ENCODE peak calls at places on chromosomes 7 and 10, in nine cellular contexts. One of them, this sample, is unnamed.

GRCh38 chr7:8035647-8036518 is 67.3 kb downstream of the GLCCI1 start:
- DNase-seq in AG20443: peak; percentile 23
- DNase-seq in AML-193: peak; percentile 53
- DNase-seq in adrenal gland: no peak
- DNase-seq in transverse colon: no peak
- DNase-seq in dorsolateral prefrontal cortex: no peak
- DNase-seq in CD8-positive, alpha-beta T cell: peak; percentile 52
- DNase-seq in NAMALWA: peak; percentile 77
- DNase-seq in A172: peak; percentile 8
- DNase-seq in this sample: peak; percentile 58

GRCh38 chr10:122861724-122862161 is 16.1 kb upstream of the CUZD1 start:
- DNase-seq in CD8-positive, alpha-beta T cell: no peak
- DNase-seq in A172: peak; percentile 37
- DNase-seq in transverse colon: no peak
- DNase-seq in adrenal gland: no peak
- DNase-seq in dorsolateral prefrontal cortex: no peak
- DNase-seq in AG20443: peak; percentile 63
- DNase-seq in AML-193: no peak
- DNase-seq in NAMALWA: no peak
- DNase-seq in this sample: no peak

GRCh38 chr7:114085592-114086490 is 167.0 kb upstream of the PPP1R3A start:
- DNase-seq in adrenal gland: peak; percentile 74
- DNase-seq in A172: peak; percentile 4
- DNase-seq in CD8-positive, alpha-beta T cell: no peak
- DNase-seq in NAMALWA: no peak
- DNase-seq in AG20443: peak; percentile 79
- DNase-seq in AML-193: no peak
- DNase-seq in dorsolateral prefrontal cortex: no peak
- DNase-seq in transverse colon: peak; percentile 90
- DNase-seq in this sample: peak; percentile 16

GRCh38 chr7:149195180-149196150 is at the start of gene ZNF282:
- DNase-seq in CD8-positive, alpha-beta T cell: peak; percentile 77
- DNase-seq in NAMALWA: peak; percentile 86
- DNase-seq in AML-193: peak; percentile 78
- DNase-seq in dorsolateral prefrontal cortex: peak; percentile 86
- DNase-seq in adrenal gland: peak; percentile 91
- DNase-seq in A172: peak; percentile 86
- DNase-seq in transverse colon: peak; percentile 90
- DNase-seq in AG20443: peak; percentile 98
- DNase-seq in this sample: peak; percentile 68

GRCh38 chr7:30920584-30921539 is 9.2 kb downstream of the AQP1 start:
- DNase-seq in AML-193: no peak
- DNase-seq in AG20443: peak; percentile 81
- DNase-seq in transverse colon: peak; percentile 9
- DNase-seq in NAMALWA: no peak
- DNase-seq in CD8-positive, alpha-beta T cell: no peak
- DNase-seq in A172: peak; percentile 93
- DNase-seq in adrenal gland: peak; percentile 20
- DNase-seq in dorsolateral prefrontal cortex: peak; percentile 22
- DNase-seq in this sample: no peak

GRCh38 chr10:1295756-1296480 is 239.7 kb downstream of the WDR37 start:
- DNase-seq in dorsolateral prefrontal cortex: no peak
- DNase-seq in adrenal gland: no peak
- DNase-seq in CD8-positive, alpha-beta T cell: no peak
- DNase-seq in A172: no peak
- DNase-seq in NAMALWA: no peak
- DNase-seq in transverse colon: no peak
- DNase-seq in AG20443: no peak
- DNase-seq in AML-193: no peak
- DNase-seq in this sample: no peak

GRCh38 chr7:125661006-125661405 is 731.4 kb upstream of the POT1 start:
- DNase-seq in transverse colon: no peak
- DNase-seq in adrenal gland: no peak
- DNase-seq in NAMALWA: no peak
- DNase-seq in AML-193: no peak
- DNase-seq in AG20443: no peak
- DNase-seq in CD8-positive, alpha-beta T cell: no peak
- DNase-seq in dorsolateral prefrontal cortex: no peak
- DNase-seq in A172: no peak
- DNase-seq in this sample: no peak

GRCh38 chr10:7485267-7485601 is 74.4 kb upstream of the SFMBT2 start:
- DNase-seq in A172: no peak
- DNase-seq in AML-193: no peak
- DNase-seq in NAMALWA: no peak
- DNase-seq in AG20443: no peak
- DNase-seq in dorsolateral prefrontal cortex: no peak
- DNase-seq in adrenal gland: no peak
- DNase-seq in transverse colon: no peak
- DNase-seq in CD8-positive, alpha-beta T cell: no peak
- DNase-seq in this sample: peak; percentile 36

GRCh38 chr10:84478155-84478554 is 149.8 kb downstream of the CCSER2 start:
- DNase-seq in dorsolateral prefrontal cortex: no peak
- DNase-seq in NAMALWA: no peak
- DNase-seq in transverse colon: no peak
- DNase-seq in AG20443: no peak
- DNase-seq in CD8-positive, alpha-beta T cell: no peak
- DNase-seq in adrenal gland: peak; percentile 5
- DNase-seq in AML-193: no peak
- DNase-seq in A172: no peak
- DNase-seq in this sample: no peak

GRCh38 chr10:110350812-110351211 is 46.1 kb upstream of the SMNDC1 start:
- DNase-seq in A172: no peak
- DNase-seq in NAMALWA: no peak
- DNase-seq in AG20443: no peak
- DNase-seq in CD8-positive, alpha-beta T cell: no peak
- DNase-seq in dorsolateral prefrontal cortex: no peak
- DNase-seq in adrenal gland: no peak
- DNase-seq in AML-193: no peak
- DNase-seq in transverse colon: no peak
- DNase-seq in this sample: no peak

GRCh38 chr10:50927522-50928189 is 42.2 kb upstream of the A1CF start:
- DNase-seq in AML-193: no peak
- DNase-seq in adrenal gland: no peak
- DNase-seq in dorsolateral prefrontal cortex: no peak
- DNase-seq in transverse colon: no peak
- DNase-seq in A172: no peak
- DNase-seq in NAMALWA: no peak
- DNase-seq in AG20443: peak; percentile 22
- DNase-seq in CD8-positive, alpha-beta T cell: no peak
- DNase-seq in this sample: no peak

GRCh38 chr10:132397036-132397541 is at the start of gene PWWP2B:
- DNase-seq in AG20443: peak; percentile 84
- DNase-seq in adrenal gland: peak; percentile 67
- DNase-seq in dorsolateral prefrontal cortex: no peak
- DNase-seq in NAMALWA: peak; percentile 44
- DNase-seq in transverse colon: peak; percentile 72
- DNase-seq in A172: no peak
- DNase-seq in CD8-positive, alpha-beta T cell: peak; percentile 71
- DNase-seq in AML-193: no peak
- DNase-seq in this sample: peak; percentile 75

GRCh38 chr7:39651262-39651661 is 27.9 kb downstream of the RALA start:
- DNase-seq in AML-193: no peak
- DNase-seq in NAMALWA: no peak
- DNase-seq in adrenal gland: no peak
- DNase-seq in AG20443: peak; percentile 61
- DNase-seq in A172: no peak
- DNase-seq in transverse colon: no peak
- DNase-seq in dorsolateral prefrontal cortex: no peak
- DNase-seq in CD8-positive, alpha-beta T cell: no peak
- DNase-seq in this sample: no peak

GRCh38 chr10:124678566-124679240 is 65.5 kb downstream of the FAM53B start:
- DNase-seq in NAMALWA: no peak
- DNase-seq in CD8-positive, alpha-beta T cell: peak; percentile 75
- DNase-seq in transverse colon: no peak
- DNase-seq in dorsolateral prefrontal cortex: no peak
- DNase-seq in AML-193: no peak
- DNase-seq in AG20443: no peak
- DNase-seq in adrenal gland: no peak
- DNase-seq in A172: no peak
- DNase-seq in this sample: peak; percentile 77

GRCh38 chr10:86733260-86733671 is 23.2 kb upstream of the BMPR1A start:
- DNase-seq in dorsolateral prefrontal cortex: no peak
- DNase-seq in NAMALWA: no peak
- DNase-seq in AG20443: peak; percentile 25
- DNase-seq in AML-193: no peak
- DNase-seq in adrenal gland: no peak
- DNase-seq in A172: no peak
- DNase-seq in CD8-positive, alpha-beta T cell: no peak
- DNase-seq in transverse colon: peak; percentile 40
- DNase-seq in this sample: no peak

GRCh38 chr7:72430531-72430930 is 18.4 kb upstream of the CALN1 start:
- DNase-seq in A172: no peak
- DNase-seq in AG20443: no peak
- DNase-seq in adrenal gland: no peak
- DNase-seq in AML-193: no peak
- DNase-seq in CD8-positive, alpha-beta T cell: no peak
- DNase-seq in dorsolateral prefrontal cortex: no peak
- DNase-seq in NAMALWA: no peak
- DNase-seq in transverse colon: no peak
- DNase-seq in this sample: no peak

GRCh38 chr10:43868362-43868672 is 219.6 kb upstream of the ZNF32 start:
- DNase-seq in A172: no peak
- DNase-seq in AG20443: no peak
- DNase-seq in adrenal gland: no peak
- DNase-seq in dorsolateral prefrontal cortex: no peak
- DNase-seq in NAMALWA: no peak
- DNase-seq in transverse colon: no peak
- DNase-seq in AML-193: no peak
- DNase-seq in CD8-positive, alpha-beta T cell: no peak
- DNase-seq in this sample: no peak

GRCh38 chr10:80131499-80131901 is 1.0 kb upstream of the PLAC9 start:
- DNase-seq in dorsolateral prefrontal cortex: no peak
- DNase-seq in AML-193: no peak
- DNase-seq in A172: peak; percentile 53
- DNase-seq in adrenal gland: no peak
- DNase-seq in NAMALWA: no peak
- DNase-seq in AG20443: no peak
- DNase-seq in transverse colon: no peak
- DNase-seq in CD8-positive, alpha-beta T cell: no peak
- DNase-seq in this sample: no peak

GRCh38 chr7:88665892-88666514 is 93.5 kb upstream of the ZNF804B start:
- DNase-seq in CD8-positive, alpha-beta T cell: no peak
- DNase-seq in NAMALWA: no peak
- DNase-seq in dorsolateral prefrontal cortex: no peak
- DNase-seq in AG20443: no peak
- DNase-seq in adrenal gland: no peak
- DNase-seq in transverse colon: no peak
- DNase-seq in A172: no peak
- DNase-seq in AML-193: no peak
- DNase-seq in this sample: no peak

GRCh38 chr10:127922206-127922605 is 15.3 kb downstream of the PTPRE start:
- DNase-seq in CD8-positive, alpha-beta T cell: no peak
- DNase-seq in AG20443: no peak
- DNase-seq in NAMALWA: no peak
- DNase-seq in transverse colon: no peak
- DNase-seq in A172: no peak
- DNase-seq in dorsolateral prefrontal cortex: no peak
- DNase-seq in adrenal gland: no peak
- DNase-seq in AML-193: no peak
- DNase-seq in this sample: no peak